ENCODE peak calls at places on chromosomes 2 and 18, in ten cellular contexts. R is Peyer's patch; Q is IMR-90; M is foreskin fibroblast; G is astrocyte of the spinal cord; T is AG04450; F is HL-60; U is CD8-positive, alpha-beta T cell; S is fibroblast of the aortic adventitia; A is cardiac fibroblast. D is an unnamed sample.
A peak's percentile ranks its signal among the peaks of the same experiment; 100 is the strongest.

GRCh38 chr18:42330296-42330695 is 375.3 kb downstream of the PIK3C3 start:
- DNase-seq in R (no peak), Q (no peak), M (no peak), G (peak; percentile 23), T (no peak), F (no peak), U (no peak), S (peak; percentile 18), A (peak; percentile 16), D (no peak)

GRCh38 chr2:205218056-205218455 is 464.2 kb upstream of the NRP2 start:
- DNase-seq in R (no peak), Q (peak; percentile 56), M (peak; percentile 14), G (peak; percentile 31), T (no peak), F (no peak), U (no peak), S (peak; percentile 82), A (peak; percentile 66), D (no peak)

GRCh38 chr2:221097568-221097915 is 474.6 kb downstream of the EPHA4 start:
- DNase-seq in R (no peak), Q (peak; percentile 92), M (no peak), G (peak; percentile 88), T (peak; percentile 48), F (no peak), U (no peak), S (peak; percentile 52), A (no peak), D (peak; percentile 87)

GRCh38 chr2:75403991-75404428 is 156.7 kb downstream of the EVA1A start:
- DNase-seq in R (no peak), Q (peak; percentile 59), M (peak; percentile 27), G (peak; percentile 63), T (peak; percentile 13), F (no peak), U (no peak), S (peak; percentile 72), A (peak; percentile 75), D (peak; percentile 48)

GRCh38 chr18:44537521-44537920 is 143.2 kb upstream of the SETBP1 start:
- DNase-seq in R (no peak), Q (peak; percentile 20), M (peak; percentile 91), G (peak; percentile 92), T (peak; percentile 21), F (no peak), U (no peak), S (peak; percentile 95), A (peak; percentile 67), D (peak; percentile 94)

GRCh38 chr2:55175254-55176093 is 56.6 kb downstream of the CLHC1 start:
- DNase-seq in R (no peak), Q (peak; percentile 87), M (peak; percentile 54), G (peak; percentile 73), T (no peak), F (peak; percentile 52), U (no peak), S (peak; percentile 85), A (peak; percentile 85), D (peak; percentile 54)

GRCh38 chr2:221779614-221780067 is 207.5 kb upstream of the EPHA4 start:
- DNase-seq in R (no peak), Q (peak; percentile 81), M (no peak), G (peak; percentile 90), T (peak; percentile 18), F (no peak), U (no peak), S (peak; percentile 99), A (peak; percentile 83), D (peak; percentile 82)

GRCh38 chr2:230160112-230160660 is 59.6 kb downstream of the SP110 start:
- DNase-seq in R (peak; percentile 63), Q (peak; percentile 47), M (peak; percentile 20), G (peak; percentile 58), T (peak; percentile 7), F (peak; percentile 60), U (peak; percentile 68), S (peak; percentile 67), A (peak; percentile 66), D (peak; percentile 8)

GRCh38 chr2:1731963-1732768 is 12.1 kb downstream of the PXDN start:
- DNase-seq in R (peak; percentile 45), Q (peak; percentile 92), M (peak; percentile 78), G (no peak), T (peak; percentile 93), F (no peak), U (peak; percentile 2), S (peak; percentile 95), A (peak; percentile 92), D (peak; percentile 92)

GRCh38 chr2:85538507-85539360 is at the start of gene MAT2A:
- DNase-seq in R (peak; percentile 95), Q (peak; percentile 90), M (peak; percentile 89), G (peak; percentile 95), T (peak; percentile 80), F (peak; percentile 98), U (peak; percentile 96), S (peak; percentile 92), A (peak; percentile 93), D (peak; percentile 81)

GRCh38 chr2:63698825-63699548 is 110.2 kb downstream of the MDH1 start:
- DNase-seq in R (peak; percentile 71), Q (peak; percentile 79), M (peak; percentile 87), G (peak; percentile 77), T (peak; percentile 24), F (no peak), U (no peak), S (peak; percentile 93), A (peak; percentile 84), D (peak; percentile 68)

GRCh38 chr18:9803698-9804516 is 81.9 kb upstream of the TXNDC2 start:
- DNase-seq in R (no peak), Q (no peak), M (peak; percentile 20), G (no peak), T (no peak), F (no peak), U (no peak), S (no peak), A (peak; percentile 38), D (no peak)

GRCh38 chr2:167551411-167551810 is 663.1 kb downstream of the XIRP2 start:
- DNase-seq in R (no peak), Q (no peak), M (no peak), G (no peak), T (no peak), F (no peak), U (no peak), S (no peak), A (no peak), D (no peak)

GRCh38 chr2:105252271-105252670 is 10.7 kb downstream of the GPR45 start:
- DNase-seq in R (no peak), Q (no peak), M (no peak), G (no peak), T (no peak), F (no peak), U (no peak), S (no peak), A (no peak), D (peak; percentile 28)

GRCh38 chr18:74880706-74881289 is 283.1 kb downstream of the ZNF407 start:
- DNase-seq in R (no peak), Q (no peak), M (no peak), G (no peak), T (no peak), F (no peak), U (no peak), S (no peak), A (no peak), D (no peak)

DNA sequence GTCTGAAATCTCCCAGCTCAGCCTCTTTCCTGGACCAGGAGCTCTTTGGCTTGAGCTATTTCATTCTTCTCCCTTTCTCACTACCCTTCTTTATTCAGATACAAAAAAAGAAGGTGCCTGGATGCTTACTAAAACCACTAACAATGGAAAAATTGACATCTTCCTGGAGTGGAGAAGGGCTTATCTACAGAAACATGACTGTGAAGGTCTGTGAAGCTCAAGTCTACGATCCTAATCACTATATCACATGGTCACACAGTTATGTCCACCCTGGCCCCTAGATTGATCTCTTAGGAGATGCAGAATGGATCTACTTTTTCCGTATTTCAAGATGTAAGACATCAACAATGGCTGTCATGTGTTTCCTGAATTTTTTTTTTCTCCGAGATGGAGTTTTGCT is 5.7 kb upstream of the KRCC1 start:
- DNase-seq in R (no peak), Q (no peak), M (no peak), G (no peak), T (no peak), F (no peak), U (no peak), S (no peak), A (no peak), D (no peak)
- TF ChIP-seq CTCF in R (no peak), Q (no peak), M (no peak), G (no peak), T (no peak), F (no peak), U (no peak), S (no peak), A (no peak), D (no peak)

GRCh38 chr2:38106420-38107182 is 30.6 kb upstream of the CYP1B1 start:
- DNase-seq in R (no peak), Q (peak; percentile 71), M (peak; percentile 59), G (peak; percentile 79), T (no peak), F (no peak), U (no peak), S (peak; percentile 80), A (peak; percentile 81), D (peak; percentile 39)
- H3K4me3 ChIP-seq in R (no peak overlapping the region), Q (no peak overlapping the region), M (no peak overlapping the region), G (no peak overlapping the region), T (no peak overlapping the region), F (no peak overlapping the region), U (no peak overlapping the region), S (no peak overlapping the region), A (no peak overlapping the region), D (no peak overlapping the region)

GRCh38 chr2:45498661-45499550 is 112.2 kb downstream of the SRBD1 start:
- DNase-seq in R (no peak), Q (no peak), M (no peak), G (no peak), T (no peak), F (peak; percentile 8), U (no peak), S (no peak), A (no peak), D (no peak)

GRCh38 chr2:45496869-45497268 is 114.2 kb downstream of the SRBD1 start:
- DNase-seq in R (no peak), Q (peak; percentile 7), M (no peak), G (no peak), T (no peak), F (no peak), U (no peak), S (no peak), A (no peak), D (no peak)

GRCh38 chr2:45494275-45494977 is 116.6 kb downstream of the SRBD1 start:
- DNase-seq in R (no peak), Q (peak; percentile 79), M (peak; percentile 48), G (peak; percentile 79), T (peak; percentile 41), F (no peak), U (no peak), S (peak; percentile 91), A (peak; percentile 92), D (peak; percentile 74)

GRCh38 chr2:45497355-45497754 is 113.7 kb downstream of the SRBD1 start:
- DNase-seq in R (no peak), Q (peak; percentile 43), M (no peak), G (peak; percentile 23), T (no peak), F (no peak), U (no peak), S (peak; percentile 11), A (peak; percentile 42), D (peak; percentile 11)

GRCh38 chr2:45494978-45495293 is 116.1 kb downstream of the SRBD1 start:
- DNase-seq in R (no peak), Q (no peak), M (no peak), G (no peak), T (no peak), F (no peak), U (no peak), S (no peak), A (no peak), D (no peak)
- TF ChIP-seq CTCF in R (no peak), Q (no peak), M (no peak), G (no peak), T (no peak), F (no peak), U (peak; percentile 43), S (no peak), A (no peak), D (no peak)

GRCh38 chr2:187549193-187549592 is 5.0 kb downstream of the TFPI start:
- DNase-seq in R (no peak), Q (no peak), M (no peak), G (no peak), T (no peak), F (no peak), U (no peak), S (no peak), A (no peak), D (no peak)
- H3K4me3 ChIP-seq in R (no peak overlapping the region), Q (no peak overlapping the region), M (no peak overlapping the region), G (no peak overlapping the region), T (no peak overlapping the region), F (no peak overlapping the region), U (no peak overlapping the region), S (no peak overlapping the region), A (no peak overlapping the region), D (no peak overlapping the region)

D was measured in astrocyte of the cerebellum.